ENCODE peak calls at places on chromosome 16, in four cellular contexts. One of them, this sample, is unnamed.

GRCh38 chr16:1535391-1536291 is 2.2 kb downstream of the TMEM204 start:
- DNase-seq in H1: no peak
- DNase-seq in K562: peak
- DNase-seq in HepG2: no peak
- DNase-seq in this sample: no peak

GRCh38 chr16:66650707-66651473 is 45.7 kb downstream of the CMTM4 start:
- DNase-seq in H1: peak
- DNase-seq in K562: peak
- DNase-seq in HepG2: peak
- DNase-seq in this sample: peak

GRCh38 chr16:84332975-84333684 is 35.2 kb upstream of the ATP2C2 start:
- DNase-seq in H1: no peak
- DNase-seq in K562: no peak
- DNase-seq in HepG2: no peak
- DNase-seq in this sample: no peak

GRCh38 chr16:106623-107324 is 28.7 kb downstream of the MPG start:
- DNase-seq in H1: peak
- DNase-seq in K562: peak
- DNase-seq in HepG2: peak
- DNase-seq in this sample: peak

GRCh38 chr16:3695610-3696369 is 21.5 kb downstream of the TRAP1 start:
- DNase-seq in H1: no peak
- DNase-seq in K562: no peak
- DNase-seq in HepG2: peak
- DNase-seq in this sample: no peak

GRCh38 chr16:23905027-23905426 is 69.2 kb downstream of the PRKCB start:
- DNase-seq in H1: peak
- DNase-seq in K562: no peak
- DNase-seq in HepG2: no peak
- DNase-seq in this sample: no peak

GRCh38 chr16:70770968-70771552 is 29.9 kb downstream of the VAC14 start:
- DNase-seq in H1: no peak
- DNase-seq in K562: peak
- DNase-seq in HepG2: peak
- DNase-seq in this sample: peak

GRCh38 chr16:53232826-53233529 is 178.2 kb downstream of the CHD9 start:
- DNase-seq in H1: no peak
- DNase-seq in K562: no peak
- DNase-seq in HepG2: no peak
- DNase-seq in this sample: no peak

GRCh38 chr16:69319826-69320730 is 8.9 kb downstream of the VPS4A start:
- DNase-seq in H1: no peak
- DNase-seq in K562: no peak
- DNase-seq in HepG2: no peak
- DNase-seq in this sample: no peak

GRCh38 chr16:85389679-85390470 is 223.2 kb upstream of the GSE1 start:
- DNase-seq in H1: no peak
- DNase-seq in K562: no peak
- DNase-seq in HepG2: no peak
- DNase-seq in this sample: no peak

GRCh38 chr16:69413045-69413664 is 11.3 kb upstream of the CYB5B start:
- DNase-seq in H1: no peak
- DNase-seq in K562: no peak
- DNase-seq in HepG2: peak
- DNase-seq in this sample: no peak

GRCh38 chr16:72569677-72570076 is 397.7 kb upstream of the PMFBP1 start:
- DNase-seq in H1: no peak
- DNase-seq in K562: no peak
- DNase-seq in HepG2: no peak
- DNase-seq in this sample: no peak

GRCh38 chr16:79823644-79824043 is 223.1 kb upstream of the MAF start:
- DNase-seq in H1: no peak
- DNase-seq in K562: no peak
- DNase-seq in HepG2: no peak
- DNase-seq in this sample: no peak

GRCh38 chr16:72236866-72237265 is 64.9 kb upstream of the PMFBP1 start:
- DNase-seq in H1: no peak
- DNase-seq in K562: no peak
- DNase-seq in HepG2: no peak
- DNase-seq in this sample: no peak

GRCh38 chr16:71472041-71472440 is 10.0 kb upstream of the ZNF23 start:
- DNase-seq in H1: no peak
- DNase-seq in K562: no peak
- DNase-seq in HepG2: no peak
- DNase-seq in this sample: no peak

GRCh38 chr16:1786242-1787055 is 3.7 kb downstream of the NUBP2 start:
- DNase-seq in H1: no peak
- DNase-seq in K562: no peak
- DNase-seq in HepG2: no peak
- DNase-seq in this sample: no peak

GRCh38 chr16:10965440-10966039 is 21.2 kb downstream of the CLEC16A start:
- DNase-seq in H1: no peak
- DNase-seq in K562: no peak
- DNase-seq in HepG2: no peak
- DNase-seq in this sample: no peak

GRCh38 chr16:10961231-10961630 is 16.9 kb downstream of the CLEC16A start:
- DNase-seq in H1: no peak
- DNase-seq in K562: no peak
- DNase-seq in HepG2: no peak
- DNase-seq in this sample: no peak

GRCh38 chr16:10964891-10965326 is 20.5 kb downstream of the CLEC16A start:
- DNase-seq in H1: no peak
- DNase-seq in K562: no peak
- DNase-seq in HepG2: no peak
- DNase-seq in this sample: no peak

GRCh38 chr16:10966129-10966528 is 21.8 kb downstream of the CLEC16A start:
- DNase-seq in H1: no peak
- DNase-seq in K562: no peak
- DNase-seq in HepG2: no peak
- DNase-seq in this sample: no peak

DNA sequence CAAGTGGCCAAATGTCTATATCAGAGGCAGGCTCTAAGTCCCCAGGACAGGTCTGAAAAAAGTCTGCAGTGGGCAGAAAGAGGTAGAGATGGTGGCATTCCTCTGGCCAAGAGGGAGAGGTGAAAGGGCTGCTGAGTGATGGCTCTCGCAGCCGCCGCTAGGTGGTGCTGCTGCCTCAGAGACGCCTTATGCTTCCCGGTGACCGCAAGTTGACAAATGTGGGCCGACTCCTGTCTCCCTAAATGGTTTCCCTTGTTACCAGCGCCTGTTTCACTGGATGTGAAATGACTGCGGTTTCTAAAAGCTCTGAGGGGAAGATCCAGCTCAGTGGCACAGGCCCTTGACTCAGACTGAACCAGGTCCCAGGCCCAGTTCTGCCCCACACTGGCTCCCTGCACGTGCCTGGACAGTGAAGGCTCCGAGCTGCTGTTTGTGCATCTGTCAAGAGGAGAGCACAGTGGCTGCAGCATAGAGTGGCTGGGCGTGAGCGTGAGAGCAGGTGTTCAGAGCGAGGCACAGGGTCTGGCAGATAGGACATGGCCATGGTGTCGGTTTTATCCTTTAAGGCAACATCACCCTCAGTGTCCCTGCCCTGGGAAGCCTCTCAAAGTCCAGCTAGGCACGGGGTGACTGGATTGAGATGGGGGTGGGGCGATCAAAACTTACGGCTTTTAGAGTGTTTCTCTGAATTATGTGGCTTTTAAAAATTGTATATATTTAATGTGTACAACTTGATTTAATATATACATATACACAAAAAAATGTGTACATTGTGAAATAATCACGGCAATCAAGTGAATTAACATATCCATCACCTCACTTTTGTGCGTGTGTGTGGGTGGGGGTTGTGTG is 19.9 kb downstream of the CLEC16A start:
- DNase-seq in H1: no peak
- DNase-seq in K562: peak
- DNase-seq in HepG2: peak
- DNase-seq in this sample: peak
- TF ChIP-seq FOSL1 in H1: no peak
- TF ChIP-seq FOSL1 in K562: no peak
- TF ChIP-seq FOSL1 in HepG2: no peak
- TF ChIP-seq FOSL1 in this sample: no peak

GRCh38 chr16:10619271-10619849 is 39.0 kb upstream of the EMP2 start:
- DNase-seq in H1: no peak
- DNase-seq in K562: peak
- DNase-seq in HepG2: no peak
- DNase-seq in this sample: no peak
- TF ChIP-seq FOSL1 in H1: no peak
- TF ChIP-seq FOSL1 in K562: no peak
- TF ChIP-seq FOSL1 in HepG2: no peak
- TF ChIP-seq FOSL1 in this sample: no peak

GRCh38 chr16:12639044-12639443 is 164.6 kb downstream of the CPPED1 start:
- DNase-seq in H1: no peak
- DNase-seq in K562: peak
- DNase-seq in HepG2: peak
- DNase-seq in this sample: no peak
- TF ChIP-seq FOSL1 in H1: no peak
- TF ChIP-seq FOSL1 in K562: no peak
- TF ChIP-seq FOSL1 in HepG2: no peak
- TF ChIP-seq FOSL1 in this sample: no peak

DNA sequence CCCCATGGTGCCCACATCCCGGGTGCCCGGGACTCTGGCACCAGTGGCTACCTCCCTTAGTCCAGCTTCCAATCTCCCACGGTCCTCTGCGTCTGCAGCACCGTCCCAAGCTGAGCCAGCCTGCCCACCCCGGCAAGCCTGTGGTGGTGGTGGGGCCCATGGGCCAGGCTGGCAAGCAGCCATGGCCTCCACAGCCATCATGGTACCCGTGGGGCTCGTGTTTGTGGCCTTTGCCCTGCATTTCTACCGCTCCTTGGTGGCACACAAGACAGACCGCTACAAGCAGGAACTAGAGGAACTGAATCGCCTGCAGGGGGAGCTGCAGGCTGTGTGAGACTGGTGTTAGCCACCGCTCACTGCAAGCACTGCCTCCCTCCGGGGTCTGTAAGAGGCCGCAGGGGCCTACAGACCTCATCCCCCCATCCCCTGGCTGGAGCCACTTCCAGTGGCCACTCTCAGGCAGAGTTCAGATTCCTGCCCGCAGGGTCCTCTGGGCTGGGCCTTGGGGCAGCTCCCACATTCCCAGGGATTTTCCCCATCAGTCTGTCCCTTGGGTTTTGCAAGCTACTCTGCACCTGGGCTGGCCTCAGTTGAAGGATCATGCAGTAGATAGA is 3.9 kb upstream of the SETD1A start:
- DNase-seq in H1: peak
- DNase-seq in K562: peak
- DNase-seq in HepG2: peak
- DNase-seq in this sample: peak
- TF ChIP-seq FOSL1 in H1: no peak
- TF ChIP-seq FOSL1 in K562: no peak
- TF ChIP-seq FOSL1 in HepG2: no peak
- TF ChIP-seq FOSL1 in this sample: no peak

GRCh38 chr16:9495824-9496223 is 404.4 kb downstream of the HAPSTR1 start:
- DNase-seq in H1: no peak
- DNase-seq in K562: no peak
- DNase-seq in HepG2: no peak
- DNase-seq in this sample: no peak
- TF ChIP-seq FOSL1 in H1: no peak
- TF ChIP-seq FOSL1 in K562: no peak
- TF ChIP-seq FOSL1 in HepG2: no peak
- TF ChIP-seq FOSL1 in this sample: no peak

DNA sequence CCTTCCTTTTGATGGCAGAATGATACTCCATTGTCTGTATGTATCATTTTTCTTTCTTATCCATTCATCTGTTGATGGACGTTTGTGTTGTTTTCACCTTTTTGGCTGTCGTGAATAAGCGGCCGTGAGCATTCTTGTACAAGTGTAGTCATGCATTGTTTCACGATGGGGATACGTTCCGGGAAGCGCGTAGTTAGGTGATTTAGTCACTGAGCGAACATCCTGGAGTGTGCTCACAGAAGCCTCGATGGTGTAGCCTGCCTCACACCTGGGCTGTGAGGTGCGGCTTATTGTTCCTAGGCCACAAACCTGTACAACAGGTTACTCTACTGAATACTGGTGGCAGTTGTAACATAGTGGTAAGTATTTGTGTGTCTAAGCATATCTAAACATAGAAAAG is 136.5 kb downstream of the CMIP start:
- DNase-seq in H1: no peak
- DNase-seq in K562: no peak
- DNase-seq in HepG2: no peak
- DNase-seq in this sample: no peak
- TF ChIP-seq FOSL1 in H1: no peak
- TF ChIP-seq FOSL1 in K562: no peak
- TF ChIP-seq FOSL1 in HepG2: no peak
- TF ChIP-seq FOSL1 in this sample: no peak

This sample was measured in HCT116.